ENCODE peak calls at places on chromosomes 12 and 14, in seven cellular contexts. Z, L, U, N, Q, B and S are unnamed samples. For H3K9me3, the result is how much of the 10 kb centered on the place peaks cover.

GRCh38 chr12:104219908-104220404 is 4.4 kb downstream of the TXNRD1 start:
- DNase-seq in Q (peak), Z (no peak), B (no peak), U (no peak), L (peak), N (no peak), S (peak)

GRCh38 chr12:89880695-89881350 is 172.2 kb upstream of the ATP2B1 start:
- DNase-seq in N (no peak), Z (peak), U (no peak), B (no peak), Q (peak), L (no peak), S (no peak)

GRCh38 chr14:106417224-106418049 is 891.1 kb downstream of the TMEM121 start:
- DNase-seq in Z (peak), L (peak), N (peak), B (no peak), Q (peak), U (peak), S (peak)

GRCh38 chr12:121917950-121918678 is at the start of gene CFAP251:
- DNase-seq in U (peak), B (peak), Z (peak), Q (peak), N (peak), L (peak), S (peak)

GRCh38 chr12:69834566-69834965 is 9.5 kb downstream of the MYRFL start:
- DNase-seq in B (no peak), Q (no peak), L (no peak), U (no peak), Z (no peak), N (no peak), S (no peak)

GRCh38 chr14:94058674-94059138 is 22.3 kb downstream of the DDX24 start:
- DNase-seq in N (no peak), L (no peak), Q (no peak), U (no peak), B (no peak), Z (no peak), S (peak)

GRCh38 chr12:94649349-94650142 is 811 bp downstream of the TMCC3 start:
- DNase-seq in L (no peak), Z (no peak), U (peak), B (no peak), Q (peak), N (peak), S (peak)

GRCh38 chr14:73500360-73500759 is 9.6 kb downstream of the RIOX1 start:
- DNase-seq in N (no peak), B (no peak), Z (no peak), U (no peak), Q (no peak), L (no peak), S (no peak)

GRCh38 chr12:45583011-45583657 is 146.4 kb upstream of the ARID2 start:
- DNase-seq in L (no peak), U (no peak), Z (no peak), N (no peak), Q (no peak), B (no peak), S (no peak)

GRCh38 chr12:67275380-67275913 is 6.3 kb downstream of the CAND1 start:
- DNase-seq in Q (no peak), N (no peak), B (no peak), Z (no peak), L (no peak), U (no peak), S (no peak)

GRCh38 chr12:53467082-53467481 is 15.2 kb downstream of the PCBP2 start:
- DNase-seq in B (no peak), U (no peak), L (no peak), N (no peak), Z (no peak), Q (no peak), S (no peak)

GRCh38 chr12:77204055-77204454 is 138.7 kb upstream of the E2F7 start:
- DNase-seq in Z (no peak), B (no peak), U (no peak), N (no peak), Q (no peak), L (peak), S (no peak)

GRCh38 chr12:94286580-94287244 is 138.3 kb downstream of the PLXNC1 start:
- DNase-seq in Q (no peak), L (no peak), Z (no peak), U (no peak), B (no peak), N (no peak), S (no peak)

GRCh38 chr14:94009767-94010166 is 12.7 kb downstream of the CCDC197 start:
- DNase-seq in N (peak), B (no peak), Z (no peak), L (no peak), U (no peak), Q (no peak), S (no peak)

GRCh38 chr12:111412830-111413441 is 7.2 kb downstream of the SH2B3 start:
- DNase-seq in L (no peak), Z (no peak), N (no peak), B (no peak), Q (no peak), U (no peak), S (no peak)

GRCh38 chr12:80000831-80001230 is 65.9 kb upstream of the PPP1R12A start:
- DNase-seq in L (no peak), Z (no peak), N (no peak), U (no peak), Q (no peak), B (no peak), S (no peak)

GRCh38 chr12:4276524-4277204 is 3.1 kb downstream of the CCND2 start:
- DNase-seq in U (peak), Z (peak), L (peak), Q (peak), N (peak), B (peak), S (peak)

GRCh38 chr12:5556033-5556614 is 124.2 kb downstream of the NTF3 start:
- DNase-seq in U (no peak), Q (no peak), L (peak), N (no peak), B (no peak), Z (peak), S (no peak)

GRCh38 chr12:127241056-127241830 is 1025.7 kb upstream of the TMEM132C start:
- DNase-seq in B (no peak), Q (no peak), Z (no peak), U (no peak), N (peak), L (peak), S (no peak)

GRCh38 chr12:63103489-63104131 is 47.4 kb downstream of the AVPR1A start:
- DNase-seq in L (peak), Q (no peak), N (no peak), B (no peak), U (no peak), Z (peak), S (no peak)

GRCh38 chr14:73231874-73232851 is 5.1 kb upstream of the PAPLN start:
- DNase-seq in Q (no peak), L (no peak), B (no peak), Z (peak), U (no peak), N (peak), S (no peak)

DNA sequence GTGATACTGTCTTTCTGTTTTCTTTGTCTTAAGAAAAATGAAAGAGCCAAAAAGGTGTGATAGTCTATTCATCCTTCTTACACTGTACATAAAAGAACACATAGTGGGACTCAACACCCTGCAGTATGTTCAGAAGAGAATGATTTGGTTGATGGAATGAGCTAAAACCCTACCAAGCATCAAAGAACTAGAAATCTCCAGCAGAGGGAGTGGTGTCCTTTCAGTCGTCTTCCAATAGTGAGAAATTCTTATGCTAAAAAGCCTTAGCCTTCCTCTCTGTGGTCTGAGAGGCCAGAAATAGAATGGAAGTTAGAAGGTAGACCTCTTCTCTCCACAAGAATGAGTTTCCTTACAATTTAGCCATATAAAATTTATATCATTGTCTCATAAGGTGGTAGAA is 393.4 kb upstream of the SEL1L start:
- DNase-seq in Q (no peak), N (no peak), L (peak), Z (no peak), B (no peak), U (no peak), S (no peak)
- TF ChIP-seq CTCF in Q (no peak), N (no peak), L (peak), Z (peak), B (peak), U (peak), S (no peak)

DNA sequence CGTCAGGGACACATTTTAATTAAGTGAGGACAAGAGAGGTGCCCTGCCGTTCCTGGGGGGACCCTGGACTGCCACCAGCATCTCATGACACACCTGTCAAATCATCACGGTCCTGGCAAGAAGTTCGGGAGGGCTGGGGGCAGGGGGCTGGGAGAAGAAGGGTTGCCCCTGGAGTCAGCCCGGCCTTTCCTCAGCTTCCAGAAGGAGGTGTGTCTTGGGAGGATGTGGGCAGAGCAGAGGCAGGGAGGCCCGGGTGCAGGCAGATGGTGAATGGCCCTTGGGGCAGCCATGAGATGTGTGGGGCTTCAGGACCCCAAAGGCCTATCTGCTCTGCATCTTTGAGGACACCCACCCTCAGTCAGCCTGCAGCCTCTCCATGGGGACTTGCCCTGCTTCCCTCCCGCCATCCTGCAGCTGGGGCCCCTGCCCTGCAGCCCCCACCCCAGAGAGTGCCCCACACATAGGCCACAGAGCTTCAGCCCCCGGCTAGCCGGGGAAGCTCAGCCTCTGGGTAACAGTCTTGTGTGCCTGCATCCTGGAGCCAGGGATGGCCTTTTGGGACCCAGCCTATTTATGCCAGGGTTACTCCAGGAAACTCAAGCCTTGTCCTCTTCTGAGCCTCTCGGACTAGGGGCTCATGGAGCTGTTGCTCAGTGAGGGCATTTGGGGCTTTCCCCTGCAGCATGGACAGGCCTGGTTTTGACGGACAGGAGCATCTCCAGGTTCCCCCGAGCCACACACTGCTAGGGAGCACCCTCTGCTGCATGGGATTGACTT is 178.5 kb downstream of the KIF26A start:
- DNase-seq in Q (no peak), B (no peak), N (peak), U (no peak), Z (no peak), L (no peak), S (no peak)
- H3K9me3 ChIP-seq in Q (under half), B (under half), N (under half), U (under half), Z (under half), L (under half), S (under half)

GRCh38 chr14:100709956-100710284 is 16.8 kb upstream of the DLK1 start:
- DNase-seq in N (no peak), Q (no peak), Z (no peak), L (no peak), B (no peak), U (no peak), S (no peak)

GRCh38 chr14:100706860-100707259 is 19.8 kb upstream of the DLK1 start:
- DNase-seq in B (no peak), Z (no peak), L (no peak), Q (no peak), N (no peak), U (no peak), S (no peak)

GRCh38 chr14:100709252-100709955 is 17.3 kb upstream of the DLK1 start:
- DNase-seq in Q (no peak), U (peak), N (no peak), Z (no peak), L (no peak), B (no peak), S (no peak)

GRCh38 chr14:100710391-100711116 is 16.1 kb upstream of the DLK1 start:
- DNase-seq in B (no peak), Q (no peak), N (no peak), U (no peak), Z (no peak), L (no peak), S (no peak)

DNA sequence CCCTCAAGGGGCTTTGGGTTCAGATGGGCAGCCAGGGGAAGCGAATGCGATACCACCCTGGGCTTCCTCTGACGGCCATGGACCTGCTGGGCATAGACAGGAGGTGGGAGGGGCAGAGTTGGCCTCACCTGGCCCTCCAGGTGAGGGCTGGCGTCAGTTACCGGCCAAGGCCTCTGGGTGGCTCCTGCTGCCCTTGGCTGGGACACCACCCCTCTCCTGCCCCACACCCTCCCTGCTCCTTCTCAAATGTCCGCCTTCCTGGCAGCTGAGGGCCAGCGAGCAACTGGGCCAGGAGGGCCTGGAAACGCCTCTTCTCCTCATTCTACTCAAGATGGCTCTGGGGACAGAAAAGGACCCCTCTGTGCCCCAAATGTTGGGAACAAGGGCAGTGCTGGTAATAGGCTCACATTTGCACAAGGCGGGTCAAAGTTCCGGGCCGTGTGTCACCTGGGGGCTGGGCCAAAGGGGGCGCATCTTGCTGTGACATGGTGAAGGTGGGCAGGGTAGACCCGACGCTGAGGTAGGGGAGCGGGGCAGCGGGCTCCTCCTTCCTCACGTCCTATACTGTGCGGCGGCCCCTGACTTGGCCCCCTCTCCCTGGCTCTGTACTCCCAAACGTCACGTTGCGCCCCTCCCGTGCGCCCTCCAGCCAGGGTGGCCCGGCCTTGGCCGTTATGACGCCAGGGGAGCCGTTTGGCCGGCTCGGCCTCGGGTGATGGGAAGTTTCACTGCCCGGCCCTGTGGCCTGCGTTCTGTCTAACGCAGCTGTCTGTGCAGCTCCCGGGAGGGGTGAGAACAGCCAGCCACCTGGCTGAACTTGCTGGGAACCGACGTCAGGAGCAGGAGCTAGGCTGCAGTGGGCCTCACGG is 18.1 kb upstream of the DLK1 start:
- DNase-seq in B (no peak), N (peak), Z (no peak), L (no peak), U (peak), Q (no peak), S (peak)
- H3K4me3 ChIP-seq in B (peak), N (no peak), Z (no peak), L (no peak), U (no peak), Q (no peak), S (no peak)

GRCh38 chr12:131132118-131132892 is 178.6 kb downstream of the ADGRD1 start:
- DNase-seq in U (peak), L (peak), N (peak), Q (peak), B (no peak), Z (peak), S (peak)
- TF ChIP-seq CTCF in U (peak), L (peak), N (peak), Q (peak), B (peak), Z (peak), S (peak)

DNA sequence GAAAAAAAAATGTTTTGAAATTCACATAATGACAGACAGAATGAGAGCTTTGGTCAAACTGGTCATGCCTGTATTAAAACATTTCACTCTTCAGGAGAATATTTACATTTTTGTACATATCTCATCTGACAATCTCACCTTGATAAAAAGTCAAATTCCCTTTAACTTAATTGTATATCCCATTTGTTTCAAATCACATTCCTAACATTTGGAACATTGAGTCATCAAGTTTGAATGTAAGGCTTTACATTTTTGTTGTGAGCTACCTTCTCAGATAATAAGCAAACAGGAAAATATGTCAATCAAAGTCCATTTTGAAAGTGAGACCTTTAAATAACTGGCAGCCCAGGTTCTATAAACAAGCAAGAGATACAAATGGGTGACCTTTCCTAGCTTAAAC is 259.8 kb downstream of the BTG1 start:
- DNase-seq in B (no peak), N (no peak), L (no peak), Q (no peak), U (no peak), Z (no peak), S (no peak)
- H3K9me3 ChIP-seq in B (under half), N (under half), L (under half), Q (under half), U (under half), Z (under half), S (under half)

GRCh38 chr12:102993537-102993936 is 36.1 kb downstream of the ASCL1 start:
- DNase-seq in N (no peak), L (no peak), U (no peak), B (no peak), Z (no peak), Q (no peak), S (no peak)
- H3K4me3 ChIP-seq in N (no peak), L (no peak), U (no peak), B (no peak), Z (no peak), Q (no peak), S (no peak)

DNA sequence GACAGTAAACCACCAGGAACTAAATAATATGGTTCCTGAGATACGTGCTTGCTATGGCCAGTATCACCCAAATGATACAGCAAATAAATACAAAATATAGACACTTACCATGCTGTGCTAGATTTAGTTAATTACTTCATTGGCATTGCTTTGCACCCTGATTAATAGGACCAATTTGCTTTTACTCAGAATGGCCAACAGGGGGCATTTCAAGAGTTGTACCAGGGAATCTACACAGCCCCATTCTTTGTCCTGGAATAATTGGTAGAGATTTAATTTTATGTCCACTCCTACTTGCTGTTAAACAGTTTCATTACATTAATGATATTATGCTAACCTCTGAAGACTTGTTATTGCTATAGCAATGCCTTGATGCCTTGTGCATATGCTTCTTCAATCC is 280.8 kb downstream of the RERGL start:
- DNase-seq in B (no peak), L (no peak), Z (no peak), Q (no peak), N (no peak), U (no peak), S (no peak)
- TF ChIP-seq CTCF in B (no peak), L (peak), Z (peak), Q (no peak), N (no peak), U (no peak), S (no peak)

GRCh38 chr14:66140963-66141362 is 345.2 kb upstream of the CCDC196 start:
- DNase-seq in B (no peak), Z (no peak), U (no peak), L (no peak), N (no peak), Q (no peak), S (no peak)

GRCh38 chr14:66141733-66142132 is 344.4 kb upstream of the CCDC196 start:
- DNase-seq in Q (no peak), Z (no peak), U (no peak), B (no peak), L (no peak), N (no peak), S (no peak)

GRCh38 chr14:66140213-66140918 is 345.8 kb upstream of the CCDC196 start:
- DNase-seq in L (no peak), Z (peak), N (no peak), B (no peak), Q (no peak), U (no peak), S (no peak)

GRCh38 chr14:66137076-66137475 is 349.1 kb upstream of the CCDC196 start:
- DNase-seq in Q (no peak), N (no peak), L (peak), U (no peak), Z (no peak), B (no peak), S (no peak)

GRCh38 chr14:66139432-66139831 is 346.7 kb upstream of the CCDC196 start:
- DNase-seq in Z (no peak), Q (no peak), U (no peak), B (no peak), N (no peak), L (no peak), S (no peak)
- H3K9me3 ChIP-seq in Z (under half), Q (under half), U (under half), B (under half), N (under half), L (under half), S (under half)

GRCh38 chr14:97218713-97219355 is 421.7 kb downstream of the VRK1 start:
- DNase-seq in Q (peak), U (no peak), Z (no peak), B (no peak), L (peak), N (no peak), S (no peak)
- H3K4me3 ChIP-seq in Q (peak), U (peak), Z (no peak), B (peak), L (peak), N (peak), S (no peak)

GRCh38 chr12:130818381-130819247 is 20.4 kb downstream of the STX2 start:
- DNase-seq in U (peak), L (no peak), N (peak), Z (peak), Q (peak), B (no peak), S (peak)
- TF ChIP-seq CTCF in U (peak), L (peak), N (peak), Z (peak), Q (peak), B (peak), S (peak)